ENCODE peak calls at places on chromosome 14, in five cellular contexts. P is HepG2, C is SK-N-SH, Z is HCT116, R is K562. A is an unnamed sample.

GRCh38 chr14:38583471-38583870 is 327.6 kb upstream of the CLEC14A start:
- DNase-seq in R (no peak), P (no peak), Z (no peak), C (no peak), A (no peak)

GRCh38 chr14:69153848-69154208 is 909 bp upstream of the DCAF5 start:
- DNase-seq in P (peak), R (no peak), C (peak), Z (no peak), A (no peak)

GRCh38 chr14:102949062-102949800 is 26.8 kb downstream of the AMN start:
- DNase-seq in C (no peak), Z (no peak), P (no peak), R (no peak), A (no peak)

GRCh38 chr14:102226356-102227125 is 78.4 kb downstream of the MOK start:
- DNase-seq in P (no peak), Z (no peak), C (peak), R (no peak), A (no peak)

GRCh38 chr14:50012644-50013043 is 103.7 kb downstream of the VCPKMT start:
- DNase-seq in C (no peak), P (no peak), R (no peak), Z (no peak), A (no peak)

GRCh38 chr14:72822946-72823611 is 70.8 kb downstream of the DPF3 start:
- DNase-seq in C (peak), Z (no peak), P (no peak), R (peak), A (no peak)

GRCh38 chr14:50544911-50545310 is 12.5 kb upstream of the MAP4K5 start:
- DNase-seq in P (no peak), R (no peak), C (no peak), Z (no peak), A (no peak)

GRCh38 chr14:101103321-101103901 is 199.9 kb upstream of the RTL1 start:
- DNase-seq in C (peak), R (no peak), P (no peak), Z (no peak), A (no peak)

GRCh38 chr14:65255583-65256443 is 153.5 kb upstream of the MAX start:
- DNase-seq in R (no peak), C (peak), P (peak), Z (peak), A (no peak)

GRCh38 chr14:32559048-32559447 is 229.9 kb downstream of the AKAP6 start:
- DNase-seq in R (no peak), P (no peak), C (no peak), Z (no peak), A (no peak)

GRCh38 chr14:104709387-104710019 is 14.5 kb upstream of the ADSS1 start:
- DNase-seq in Z (no peak), P (no peak), R (no peak), C (no peak), A (no peak)

GRCh38 chr14:104766863-104767633 is 14.1 kb downstream of the SIVA1 start:
- DNase-seq in P (peak), C (no peak), Z (no peak), R (no peak), A (no peak)

GRCh38 chr14:29354446-29354845 is 573.2 kb downstream of the PRKD1 start:
- DNase-seq in Z (no peak), P (no peak), C (no peak), R (no peak), A (no peak)

GRCh38 chr14:21467620-21468019 is 9.1 kb downstream of the RAB2B start:
- DNase-seq in Z (no peak), R (no peak), P (no peak), C (no peak), A (no peak)

GRCh38 chr14:94575730-94576585 is 5.3 kb upstream of the SERPINA5 start:
- DNase-seq in R (no peak), Z (no peak), P (no peak), C (no peak), A (no peak)

GRCh38 chr14:102028733-102029132 is 58.1 kb downstream of the HSP90AA1 start:
- DNase-seq in R (no peak), P (no peak), Z (no peak), C (no peak), A (no peak)

GRCh38 chr14:22557846-22558220 is 31.2 kb downstream of the DAD1 start:
- DNase-seq in R (no peak), P (no peak), C (no peak), Z (no peak), A (no peak)

GRCh38 chr14:91985008-91985407 is 37.5 kb upstream of the FBLN5 start:
- DNase-seq in Z (no peak), C (no peak), P (no peak), R (no peak), A (no peak)

GRCh38 chr14:32075636-32076277 is 1.3 kb upstream of the ARHGAP5 start:
- DNase-seq in Z (no peak), P (peak), C (peak), R (no peak), A (no peak)

GRCh38 chr14:20381341-20381740 is 32.0 kb downstream of the TEP1 start:
- DNase-seq in Z (no peak), C (no peak), R (no peak), P (no peak), A (no peak)

GRCh38 chr14:20383636-20384035 is 29.7 kb downstream of the TEP1 start:
- DNase-seq in C (no peak), P (no peak), R (no peak), Z (no peak), A (no peak)

GRCh38 chr14:20384321-20384720 is 29.0 kb downstream of the TEP1 start:
- DNase-seq in R (no peak), Z (no peak), P (no peak), C (no peak), A (no peak)

GRCh38 chr14:20382526-20382925 is 30.8 kb downstream of the TEP1 start:
- DNase-seq in Z (no peak), R (no peak), C (no peak), P (no peak), A (no peak)

GRCh38 chr14:20383032-20383431 is 30.3 kb downstream of the TEP1 start:
- DNase-seq in P (no peak), R (no peak), C (no peak), Z (no peak), A (no peak)
- TF ChIP-seq YY1 in P (no peak), R (no peak), C (no peak), Z (no peak), A (no peak)

GRCh38 chr14:88128811-88129210 is 123.9 kb downstream of the GPR65 start:
- DNase-seq in P (no peak), R (no peak), C (no peak), Z (no peak), A (no peak)

GRCh38 chr14:88129306-88130056 is 124.5 kb downstream of the GPR65 start:
- DNase-seq in R (no peak), C (no peak), Z (no peak), P (no peak), A (no peak)

GRCh38 chr14:88130057-88130432 is 125.1 kb downstream of the GPR65 start:
- DNase-seq in P (no peak), R (no peak), Z (no peak), C (no peak), A (no peak)
- H3K4me3 ChIP-seq in P (no peak), R (no peak), Z (no peak), C (no peak), A (no peak)

GRCh38 chr14:105858676-105859025 is 332.3 kb downstream of the TMEM121 start:
- DNase-seq in C (no peak), P (no peak), Z (no peak), R (no peak), A (no peak)
- TF ChIP-seq YY1 in C (no peak), P (no peak), Z (no peak), R (no peak), A (no peak)

DNA sequence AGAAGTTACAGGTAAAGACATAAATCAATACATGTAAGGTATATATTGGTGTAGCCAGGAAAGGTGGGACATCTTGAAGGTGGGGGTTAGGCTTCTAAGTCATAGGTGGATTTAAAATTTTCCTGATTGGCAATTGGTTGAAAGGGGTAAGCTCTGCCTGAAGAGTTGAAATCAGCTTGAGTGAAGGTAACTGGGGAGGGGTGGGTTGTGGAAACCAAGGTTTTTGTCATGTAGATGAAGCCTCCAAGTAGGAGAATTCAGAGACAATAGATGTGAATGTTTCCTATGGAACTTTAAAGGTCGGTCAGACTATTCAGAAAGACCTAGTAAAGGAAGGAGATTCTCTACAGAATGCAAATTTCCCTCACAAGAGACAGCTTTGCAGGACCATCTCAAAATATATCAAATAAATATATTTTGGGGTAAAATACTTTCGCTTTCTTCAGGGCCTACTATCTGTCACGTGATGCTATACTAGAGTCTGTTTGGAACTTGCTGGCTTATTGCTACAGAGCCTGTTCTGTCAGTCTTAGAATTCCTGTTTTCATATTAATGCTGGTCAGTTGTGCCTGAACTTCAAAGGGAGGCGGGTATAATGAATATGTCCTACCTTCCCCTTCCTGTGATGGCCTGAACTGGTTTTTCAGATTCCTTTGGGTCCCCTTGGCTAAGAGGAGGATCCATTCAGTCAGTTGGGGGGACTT is 20.6 kb upstream of the SPATA7 start:
- DNase-seq in P (no peak), R (no peak), Z (no peak), C (no peak), A (peak)
- H3K4me3 ChIP-seq in P (no peak), R (no peak), Z (no peak), C (no peak), A (no peak)

GRCh38 chr14:98503086-98503815 is 768.7 kb downstream of the BCL11B start:
- DNase-seq in C (no peak), R (no peak), Z (no peak), P (no peak), A (no peak)
- TF ChIP-seq YY1 in C (no peak), R (no peak), Z (no peak), P (no peak), A (no peak)

DNA sequence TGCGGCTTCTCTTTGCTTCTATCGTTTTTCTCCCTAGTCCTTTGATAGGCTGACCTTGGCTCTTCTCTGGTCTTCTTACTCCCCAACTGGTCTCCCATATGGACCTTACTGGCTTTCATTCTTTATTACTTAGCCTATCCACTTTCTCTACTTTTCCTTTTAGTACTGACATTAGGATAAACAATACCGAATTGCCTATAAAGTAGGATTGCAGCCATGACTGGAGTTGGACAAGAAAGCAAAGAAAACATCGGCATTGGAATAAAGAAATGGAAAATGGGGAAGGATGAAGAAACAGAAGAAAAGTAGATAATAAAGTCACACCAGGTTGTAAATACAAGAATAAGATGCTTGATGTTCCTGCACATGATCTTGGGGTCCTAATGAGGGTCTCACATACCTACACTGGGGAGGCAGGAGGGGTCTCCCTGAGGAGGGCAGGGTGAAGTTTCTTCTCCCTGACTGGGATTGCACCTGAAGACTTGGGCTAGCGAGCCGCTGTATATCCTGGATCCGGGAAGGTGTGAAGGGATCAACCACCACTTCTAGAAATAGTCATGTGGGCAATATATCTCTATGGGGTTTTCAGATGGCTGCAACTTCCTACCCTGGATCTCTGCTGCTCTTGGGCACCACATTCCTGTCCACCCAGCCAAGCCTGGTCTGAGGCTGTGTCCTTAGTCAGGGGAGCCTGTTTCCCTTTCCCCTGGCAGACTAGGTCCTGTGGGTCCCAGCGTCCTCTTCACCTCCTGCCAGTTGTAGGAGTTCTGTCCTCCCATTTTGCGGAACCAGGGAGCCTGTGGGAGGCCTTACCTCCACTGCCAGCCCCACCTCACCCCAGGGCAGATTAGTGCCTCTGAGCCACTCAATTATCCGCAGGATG is 13.1 kb downstream of the NKX2-1 start:
- DNase-seq in Z (no peak), R (no peak), P (no peak), C (no peak), A (no peak)
- H3K4me3 ChIP-seq in Z (no peak), R (no peak), P (no peak), C (no peak), A (no peak)

DNA sequence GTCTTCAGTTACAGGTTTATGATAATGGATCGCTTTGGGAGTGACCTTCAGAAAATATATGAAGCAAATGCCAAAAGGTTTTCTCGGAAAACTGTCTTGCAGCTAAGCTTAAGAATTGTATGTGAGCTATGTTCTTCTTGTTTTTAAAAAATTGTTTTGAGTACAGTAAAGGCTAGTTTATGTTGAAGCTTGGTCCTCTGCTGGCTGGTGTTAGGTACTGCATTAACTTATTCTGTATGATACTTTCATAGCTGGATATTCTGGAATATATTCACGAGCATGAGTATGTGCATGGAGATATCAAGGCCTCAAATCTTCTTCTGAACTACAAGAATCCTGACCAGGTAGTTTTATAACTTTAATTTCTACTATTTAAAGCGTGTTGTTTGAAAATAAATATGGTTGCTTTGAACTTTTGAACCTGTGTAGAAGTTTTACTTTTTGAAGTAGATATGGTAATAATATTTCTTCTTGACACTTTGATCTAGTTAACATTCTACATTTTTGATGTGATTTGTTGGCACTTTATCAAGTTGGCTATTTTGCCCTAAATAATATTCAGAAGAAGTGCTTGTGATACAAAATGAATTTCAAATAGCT is 55.7 kb downstream of the VRK1 start:
- DNase-seq in C (peak), P (peak), Z (peak), R (peak), A (no peak)
- TF ChIP-seq YY1 in C (no peak), P (no peak), Z (no peak), R (no peak), A (no peak)

GRCh38 chr14:61419201-61419600 is 97.8 kb downstream of the PRKCH start:
- DNase-seq in C (no peak), P (no peak), R (no peak), Z (no peak), A (no peak)

GRCh38 chr14:61418749-61419148 is 97.4 kb downstream of the PRKCH start:
- DNase-seq in R (no peak), P (no peak), Z (no peak), C (no peak), A (no peak)

GRCh38 chr14:61416587-61416986 is 95.2 kb downstream of the PRKCH start:
- DNase-seq in R (no peak), C (no peak), Z (no peak), P (no peak), A (no peak)

GRCh38 chr14:61417141-61417540 is 95.8 kb downstream of the PRKCH start:
- DNase-seq in C (no peak), P (no peak), R (no peak), Z (no peak), A (no peak)

GRCh38 chr14:61417890-61418455 is 96.6 kb downstream of the PRKCH start:
- DNase-seq in C (no peak), P (no peak), R (no peak), Z (no peak), A (no peak)
- H3K4me3 ChIP-seq in C (no peak), P (no peak), R (no peak), Z (no peak), A (no peak)

A was measured in NT2/D1.